ENCODE peak calls at places on chromosomes 12 and 14, in six cellular contexts. N is frontal cortex, A is T follicular helper cell, S is GM13976, U is epithelial cell of proximal tubule, I is NB4. Y is an unnamed sample.
A peak's percentile ranks its signal among the peaks of the same experiment; 100 is the strongest.

GRCh38 chr12:93786669-93787397 is 109.7 kb downstream of the CRADD start:
- DNase-seq in N (no peak), A (no peak), S (no peak), U (no peak), I (no peak), Y (no peak)

GRCh38 chr12:2395352-2395977 is 342.7 kb downstream of the CACNA1C start:
- DNase-seq in N (no peak), A (peak; percentile 4), S (peak; percentile 57), U (no peak), I (peak; percentile 48), Y (peak; percentile 83)

GRCh38 chr12:13171921-13172859 is 24.3 kb upstream of the EMP1 start:
- DNase-seq in N (no peak), A (no peak), S (peak; percentile 24), U (peak; percentile 86), I (peak; percentile 16), Y (no peak)

GRCh38 chr14:103839569-103839968 is 7.8 kb downstream of the PPP1R13B start:
- DNase-seq in N (no peak), A (no peak), S (no peak), U (no peak), I (no peak), Y (no peak)

GRCh38 chr12:1619599-1619998 is 9.4 kb upstream of the WNT5B start:
- DNase-seq in N (no peak), A (no peak), S (peak; percentile 60), U (no peak), I (peak; percentile 74), Y (no peak)

GRCh38 chr12:52601671-52602070 is 408 bp upstream of the KRT72 start:
- DNase-seq in N (no peak), A (no peak), S (no peak), U (no peak), I (no peak), Y (peak; percentile 5)

GRCh38 chr12:57836442-57837375 is 9.8 kb downstream of the CTDSP2 start:
- DNase-seq in N (no peak), A (no peak), S (peak; percentile 71), U (no peak), I (peak; percentile 93), Y (no peak)

GRCh38 chr12:45827974-45828373 is 98.5 kb downstream of the ARID2 start:
- DNase-seq in N (no peak), A (no peak), S (no peak), U (no peak), I (peak; percentile 8), Y (no peak)

GRCh38 chr12:15591811-15592210 is 197.4 kb downstream of the EPS8 start:
- DNase-seq in N (no peak), A (no peak), S (no peak), U (no peak), I (no peak), Y (no peak)

GRCh38 chr12:90262261-90262660 is 553.6 kb upstream of the ATP2B1 start:
- DNase-seq in N (no peak), A (no peak), S (no peak), U (no peak), I (no peak), Y (no peak)

GRCh38 chr14:50985124-50985815 is 41.0 kb upstream of the PYGL start:
- DNase-seq in N (no peak), A (no peak), S (no peak), U (no peak), I (no peak), Y (no peak)

GRCh38 chr12:67885370-67886169 is 103.7 kb upstream of the IFNG-AS1 start:
- DNase-seq in N (no peak), A (no peak), S (no peak), U (peak; percentile 58), I (no peak), Y (no peak)

GRCh38 chr12:27179399-27180214 is 64.5 kb upstream of the STK38L start:
- DNase-seq in N (no peak), A (no peak), S (peak; percentile 53), U (peak; percentile 78), I (peak; percentile 96), Y (peak; percentile 30)

GRCh38 chr14:105146976-105147700 is 21.4 kb downstream of the JAG2 start:
- DNase-seq in N (peak; percentile 12), A (no peak), S (no peak), U (no peak), I (no peak), Y (no peak)

GRCh38 chr12:65838330-65838976 is 14.2 kb downstream of the HMGA2 start:
- DNase-seq in N (no peak), A (no peak), S (no peak), U (no peak), I (peak; percentile 23), Y (no peak)

GRCh38 chr12:123991402-123991951 is 18.5 kb downstream of the ZNF664 start:
- DNase-seq in N (no peak), A (no peak), S (no peak), U (no peak), I (no peak), Y (no peak)

GRCh38 chr12:130568546-130568945 is 147.6 kb downstream of the RIMBP2 start:
- DNase-seq in N (no peak), A (no peak), S (no peak), U (no peak), I (no peak), Y (no peak)

GRCh38 chr14:61581340-61581739 is 114.0 kb upstream of the HIF1A start:
- DNase-seq in N (no peak), A (no peak), S (no peak), U (no peak), I (no peak), Y (no peak)

GRCh38 chr12:17489452-17489851 is 600.5 kb downstream of the RERGL start:
- DNase-seq in N (no peak), A (no peak), S (no peak), U (no peak), I (no peak), Y (no peak)

GRCh38 chr12:94615284-94616216 is 34.8 kb downstream of the TMCC3 start:
- DNase-seq in N (no peak), A (no peak), S (no peak), U (no peak), I (no peak), Y (no peak)

GRCh38 chr12:47856094-47856493 is 36.4 kb upstream of the HDAC7 start:
- DNase-seq in N (no peak), A (no peak), S (no peak), U (no peak), I (no peak), Y (no peak)

GRCh38 chr14:67413806-67414769 is 2.1 kb upstream of the PLEK2 start:
- DNase-seq in N (no peak), A (no peak), S (no peak), U (no peak), I (peak; percentile 87), Y (no peak)